ENCODE peak calls at places on chromosomes 16 and 17, in eight cellular contexts. One of them, this sample, is unnamed.
A peak's percentile ranks its signal among the peaks of the same experiment; 100 is the strongest.

GRCh38 chr17:1830288-1830687 is 483 bp downstream of the RPA1 start:
- DNase-seq in GM04504: no peak
- DNase-seq in CD4-positive, alpha-beta T cell: no peak
- DNase-seq in activated naive CD8-positive, alpha-beta T cell treated with anti-CD3 and anti-CD28 coated beads, Interleukin-2, amount 50 U/mL, for 24 hours: no peak
- DNase-seq in HAP-1: peak; percentile 34
- DNase-seq in NCI-H1105: no peak
- DNase-seq in AG10803: no peak
- DNase-seq in foreskin melanocyte: no peak
- DNase-seq in this sample: no peak

GRCh38 chr17:1647802-1648581 is 1.7 kb downstream of the RILP start:
- DNase-seq in HAP-1: no peak
- DNase-seq in activated naive CD8-positive, alpha-beta T cell treated with anti-CD3 and anti-CD28 coated beads, Interleukin-2, amount 50 U/mL, for 24 hours: peak; percentile 23
- DNase-seq in NCI-H1105: no peak
- DNase-seq in CD4-positive, alpha-beta T cell: no peak
- DNase-seq in AG10803: peak; percentile 26
- DNase-seq in GM04504: no peak
- DNase-seq in foreskin melanocyte: peak; percentile 48
- DNase-seq in this sample: no peak

GRCh38 chr17:77227461-77228223 is 86.9 kb downstream of the SEC14L1 start:
- DNase-seq in activated naive CD8-positive, alpha-beta T cell treated with anti-CD3 and anti-CD28 coated beads, Interleukin-2, amount 50 U/mL, for 24 hours: no peak
- DNase-seq in foreskin melanocyte: no peak
- DNase-seq in NCI-H1105: no peak
- DNase-seq in HAP-1: no peak
- DNase-seq in CD4-positive, alpha-beta T cell: no peak
- DNase-seq in GM04504: no peak
- DNase-seq in AG10803: no peak
- DNase-seq in this sample: no peak

GRCh38 chr16:928526-928925 is 42.3 kb downstream of the LMF1 start:
- DNase-seq in foreskin melanocyte: no peak
- DNase-seq in CD4-positive, alpha-beta T cell: no peak
- DNase-seq in AG10803: no peak
- DNase-seq in activated naive CD8-positive, alpha-beta T cell treated with anti-CD3 and anti-CD28 coated beads, Interleukin-2, amount 50 U/mL, for 24 hours: no peak
- DNase-seq in HAP-1: no peak
- DNase-seq in NCI-H1105: no peak
- DNase-seq in GM04504: no peak
- DNase-seq in this sample: no peak

GRCh38 chr17:50170662-50171370 is 5.0 kb downstream of the SGCA start:
- DNase-seq in NCI-H1105: no peak
- DNase-seq in HAP-1: no peak
- DNase-seq in CD4-positive, alpha-beta T cell: no peak
- DNase-seq in foreskin melanocyte: no peak
- DNase-seq in GM04504: no peak
- DNase-seq in activated naive CD8-positive, alpha-beta T cell treated with anti-CD3 and anti-CD28 coated beads, Interleukin-2, amount 50 U/mL, for 24 hours: no peak
- DNase-seq in AG10803: no peak
- DNase-seq in this sample: no peak

GRCh38 chr17:75937652-75938051 is 3.2 kb downstream of the FBF1 start:
- DNase-seq in activated naive CD8-positive, alpha-beta T cell treated with anti-CD3 and anti-CD28 coated beads, Interleukin-2, amount 50 U/mL, for 24 hours: no peak
- DNase-seq in AG10803: no peak
- DNase-seq in HAP-1: no peak
- DNase-seq in foreskin melanocyte: no peak
- DNase-seq in CD4-positive, alpha-beta T cell: no peak
- DNase-seq in NCI-H1105: no peak
- DNase-seq in GM04504: no peak
- DNase-seq in this sample: no peak

GRCh38 chr17:35390156-35390555 is 16.7 kb upstream of the SLFN11 start:
- DNase-seq in AG10803: no peak
- DNase-seq in activated naive CD8-positive, alpha-beta T cell treated with anti-CD3 and anti-CD28 coated beads, Interleukin-2, amount 50 U/mL, for 24 hours: no peak
- DNase-seq in HAP-1: no peak
- DNase-seq in CD4-positive, alpha-beta T cell: no peak
- DNase-seq in foreskin melanocyte: no peak
- DNase-seq in NCI-H1105: no peak
- DNase-seq in GM04504: no peak
- DNase-seq in this sample: no peak

GRCh38 chr16:10558746-10559641 is 21.4 kb downstream of the EMP2 start:
- DNase-seq in NCI-H1105: no peak
- DNase-seq in CD4-positive, alpha-beta T cell: no peak
- DNase-seq in foreskin melanocyte: peak; percentile 92
- DNase-seq in HAP-1: no peak
- DNase-seq in AG10803: peak; percentile 77
- DNase-seq in GM04504: peak; percentile 38
- DNase-seq in activated naive CD8-positive, alpha-beta T cell treated with anti-CD3 and anti-CD28 coated beads, Interleukin-2, amount 50 U/mL, for 24 hours: no peak
- DNase-seq in this sample: no peak

GRCh38 chr16:914453-914852 is 56.3 kb downstream of the LMF1 start:
- DNase-seq in CD4-positive, alpha-beta T cell: no peak
- DNase-seq in activated naive CD8-positive, alpha-beta T cell treated with anti-CD3 and anti-CD28 coated beads, Interleukin-2, amount 50 U/mL, for 24 hours: no peak
- DNase-seq in HAP-1: no peak
- DNase-seq in GM04504: no peak
- DNase-seq in NCI-H1105: no peak
- DNase-seq in AG10803: peak; percentile 3
- DNase-seq in foreskin melanocyte: no peak
- DNase-seq in this sample: no peak

GRCh38 chr17:79923974-79924638 is 84.9 kb upstream of the CBX4 start:
- DNase-seq in AG10803: no peak
- DNase-seq in CD4-positive, alpha-beta T cell: peak; percentile 11
- DNase-seq in HAP-1: peak; percentile 14
- DNase-seq in foreskin melanocyte: no peak
- DNase-seq in activated naive CD8-positive, alpha-beta T cell treated with anti-CD3 and anti-CD28 coated beads, Interleukin-2, amount 50 U/mL, for 24 hours: peak; percentile 71
- DNase-seq in GM04504: no peak
- DNase-seq in NCI-H1105: no peak
- DNase-seq in this sample: no peak

GRCh38 chr17:83161298-83162034 is 82.1 kb downstream of the METRNL start:
- DNase-seq in GM04504: peak; percentile 85
- DNase-seq in AG10803: peak; percentile 91
- DNase-seq in NCI-H1105: no peak
- DNase-seq in CD4-positive, alpha-beta T cell: no peak
- DNase-seq in HAP-1: no peak
- DNase-seq in activated naive CD8-positive, alpha-beta T cell treated with anti-CD3 and anti-CD28 coated beads, Interleukin-2, amount 50 U/mL, for 24 hours: no peak
- DNase-seq in foreskin melanocyte: no peak
- DNase-seq in this sample: no peak

GRCh38 chr16:54290203-54291106 is 3.9 kb upstream of the IRX3 start:
- DNase-seq in AG10803: no peak
- DNase-seq in CD4-positive, alpha-beta T cell: no peak
- DNase-seq in NCI-H1105: no peak
- DNase-seq in GM04504: no peak
- DNase-seq in activated naive CD8-positive, alpha-beta T cell treated with anti-CD3 and anti-CD28 coated beads, Interleukin-2, amount 50 U/mL, for 24 hours: no peak
- DNase-seq in foreskin melanocyte: no peak
- DNase-seq in HAP-1: no peak
- DNase-seq in this sample: no peak

GRCh38 chr17:76156662-76156991 is 15.6 kb upstream of the FOXJ1 start:
- DNase-seq in NCI-H1105: no peak
- DNase-seq in activated naive CD8-positive, alpha-beta T cell treated with anti-CD3 and anti-CD28 coated beads, Interleukin-2, amount 50 U/mL, for 24 hours: no peak
- DNase-seq in HAP-1: no peak
- DNase-seq in CD4-positive, alpha-beta T cell: no peak
- DNase-seq in foreskin melanocyte: no peak
- DNase-seq in AG10803: no peak
- DNase-seq in GM04504: no peak
- DNase-seq in this sample: no peak

GRCh38 chr17:82862758-82863645 is 23.2 kb upstream of the ZNF750 start:
- DNase-seq in GM04504: no peak
- DNase-seq in activated naive CD8-positive, alpha-beta T cell treated with anti-CD3 and anti-CD28 coated beads, Interleukin-2, amount 50 U/mL, for 24 hours: no peak
- DNase-seq in foreskin melanocyte: no peak
- DNase-seq in HAP-1: no peak
- DNase-seq in NCI-H1105: no peak
- DNase-seq in CD4-positive, alpha-beta T cell: no peak
- DNase-seq in AG10803: no peak
- DNase-seq in this sample: no peak

GRCh38 chr16:24309222-24309905 is 53.2 kb downstream of the CACNG3 start:
- DNase-seq in AG10803: peak; percentile 0
- DNase-seq in activated naive CD8-positive, alpha-beta T cell treated with anti-CD3 and anti-CD28 coated beads, Interleukin-2, amount 50 U/mL, for 24 hours: peak; percentile 37
- DNase-seq in CD4-positive, alpha-beta T cell: no peak
- DNase-seq in GM04504: peak; percentile 2
- DNase-seq in NCI-H1105: no peak
- DNase-seq in foreskin melanocyte: peak; percentile 5
- DNase-seq in HAP-1: no peak
- DNase-seq in this sample: no peak

This sample was measured in AG04449.